ENCODE peak calls at places on chromosomes 12 and 14, in four cellular contexts. K is transverse colon, V is A549, S is tibial artery. Y is an unnamed sample. For H3K9me3 and H3K4me1, the result is how much of the 10 kb centered on the place peaks cover.

GRCh38 chr12:46088040-46088439 is 97.7 kb upstream of the SCAF11 start:
- DNase-seq in K (no peak), V (no peak), S (no peak), Y (no peak)

GRCh38 chr12:113065126-113066007 is 8.8 kb downstream of the DTX1 start:
- DNase-seq in K (no peak), V (no peak), S (no peak), Y (no peak)

GRCh38 chr12:69388371-69388770 is 28.8 kb downstream of the YEATS4 start:
- DNase-seq in K (no peak), V (peak), S (no peak), Y (no peak)

GRCh38 chr12:84694111-84694510 is 218.5 kb downstream of the SLC6A15 start:
- DNase-seq in K (no peak), V (no peak), S (no peak), Y (no peak)

GRCh38 chr12:55929306-55929791 is 1.6 kb upstream of the DGKA start:
- DNase-seq in K (peak), V (no peak), S (no peak), Y (no peak)

GRCh38 chr12:89126712-89127111 is 225.6 kb downstream of the DUSP6 start:
- DNase-seq in K (no peak), V (no peak), S (no peak), Y (no peak)

GRCh38 chr14:104286496-104286895 is 148.1 kb downstream of the KIF26A start:
- DNase-seq in K (no peak), V (no peak), S (no peak), Y (no peak)

GRCh38 chr14:49017451-49017850 is 568.7 kb downstream of the RPS29 start:
- DNase-seq in K (no peak), V (no peak), S (no peak), Y (no peak)

GRCh38 chr14:39491134-39491541 is 58.9 kb upstream of the FBXO33 start:
- DNase-seq in K (no peak), V (peak), S (no peak), Y (no peak)

GRCh38 chr12:480831-481230 is 21.1 kb downstream of the B4GALNT3 start:
- DNase-seq in K (no peak), V (no peak), S (peak), Y (no peak)

GRCh38 chr14:67620217-67620789 is 583 bp downstream of the ARG2 start:
- DNase-seq in K (peak), V (no peak), S (no peak), Y (no peak)

GRCh38 chr12:128791395-128792322 is 32.1 kb downstream of the SLC15A4 start:
- DNase-seq in K (peak), V (no peak), S (no peak), Y (no peak)

GRCh38 chr12:60093428-60093827 is 497.6 kb downstream of the SLC16A7 start:
- DNase-seq in K (no peak), V (no peak), S (no peak), Y (no peak)

GRCh38 chr12:8508912-8509841 is 4.1 kb upstream of the CLEC4D start:
- DNase-seq in K (no peak), V (no peak), S (no peak), Y (no peak)

GRCh38 chr12:10873374-10873773 is 10.7 kb downstream of the PRH1 start:
- DNase-seq in K (no peak), V (no peak), S (no peak), Y (no peak)

GRCh38 chr12:27906127-27906500 is 66.4 kb downstream of the PTHLH start:
- DNase-seq in K (no peak), V (peak), S (no peak), Y (no peak)

GRCh38 chr14:60622210-60622919 is 26.9 kb downstream of the SIX1 start:
- DNase-seq in K (no peak), V (no peak), S (no peak), Y (no peak)

GRCh38 chr12:78392918-78393317 is 471.7 kb upstream of the SYT1 start:
- DNase-seq in K (no peak), V (peak), S (no peak), Y (no peak)

GRCh38 chr12:52442600-52443061 is 8.5 kb upstream of the KRT75 start:
- DNase-seq in K (no peak), V (peak), S (no peak), Y (no peak)

GRCh38 chr12:2960432-2960956 is 1.3 kb downstream of the TEAD4 start:
- DNase-seq in K (no peak), V (peak), S (no peak), Y (no peak)

GRCh38 chr12:27960822-27961221 is 11.7 kb downstream of the PTHLH start:
- DNase-seq in K (no peak), V (no peak), S (no peak), Y (no peak)

GRCh38 chr12:104452046-104452445 is 4.7 kb upstream of the CHST11 start:
- DNase-seq in K (no peak), V (no peak), S (no peak), Y (no peak)
- H3K9me3 ChIP-seq in K (under half), V (under half), S (under half), Y (under half)

GRCh38 chr12:49347307-49348237 is 884 bp downstream of the DNAJC22 start:
- DNase-seq in K (peak), V (peak), S (peak), Y (peak)
- H3K4me1 ChIP-seq in K (under half), V (under half), S (under half), Y (under half)

GRCh38 chr12:67274186-67274585 is 5.0 kb downstream of the CAND1 start:
- DNase-seq in K (no peak), V (no peak), S (no peak), Y (no peak)
- H3K27ac ChIP-seq in K (no peak), V (no peak), S (no peak), Y (no peak)

GRCh38 chr14:84254205-84254788 is 1275.6 kb upstream of the FLRT2 start:
- DNase-seq in K (no peak), V (no peak), S (no peak), Y (no peak)
- H3K9me3 ChIP-seq in K (under half), V (under half), S (under half), Y (under half)

DNA sequence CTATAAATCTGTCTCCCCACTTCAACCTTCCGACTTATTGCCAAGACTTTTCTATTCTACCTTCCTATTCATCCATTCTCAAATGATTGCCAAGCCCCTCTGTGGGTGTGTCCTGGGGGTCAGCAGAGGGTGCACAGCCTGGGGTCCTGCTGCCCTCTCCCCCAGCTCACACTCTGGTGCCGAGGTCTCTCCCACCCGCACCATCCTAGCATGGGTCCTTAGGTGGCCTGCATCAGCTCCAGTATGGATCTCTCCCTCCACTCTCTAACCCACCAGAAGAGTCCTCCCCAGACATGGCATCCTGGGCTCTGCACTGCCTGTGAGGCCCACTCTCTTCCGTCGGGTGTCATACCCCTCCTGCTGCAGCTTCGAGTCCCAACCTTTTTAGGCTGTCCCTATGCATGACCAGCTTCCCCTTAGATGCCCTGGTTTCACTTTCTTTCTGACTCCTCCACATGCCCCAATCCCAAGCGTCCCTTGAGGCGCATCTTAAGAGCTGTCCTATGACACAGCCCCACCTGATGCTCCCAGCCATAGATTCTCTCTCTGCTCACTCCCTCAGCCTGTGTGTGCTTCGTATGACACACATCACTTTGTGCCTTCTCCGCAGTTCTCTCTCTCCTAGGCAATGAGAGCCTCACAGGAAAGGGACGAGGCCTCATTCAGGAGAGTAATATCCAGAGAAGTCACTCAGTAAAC is 43.9 kb downstream of the GIT2 start:
- DNase-seq in K (no peak), V (no peak), S (no peak), Y (no peak)
- H3K4me1 ChIP-seq in K (under half), V (under half), S (under half), Y (under half)

GRCh38 chr12:26205298-26205697 is 9.9 kb downstream of the SSPN start:
- DNase-seq in K (no peak), V (no peak), S (no peak), Y (no peak)
- H3K27ac ChIP-seq in K (no peak), V (no peak), S (no peak), Y (no peak)

DNA sequence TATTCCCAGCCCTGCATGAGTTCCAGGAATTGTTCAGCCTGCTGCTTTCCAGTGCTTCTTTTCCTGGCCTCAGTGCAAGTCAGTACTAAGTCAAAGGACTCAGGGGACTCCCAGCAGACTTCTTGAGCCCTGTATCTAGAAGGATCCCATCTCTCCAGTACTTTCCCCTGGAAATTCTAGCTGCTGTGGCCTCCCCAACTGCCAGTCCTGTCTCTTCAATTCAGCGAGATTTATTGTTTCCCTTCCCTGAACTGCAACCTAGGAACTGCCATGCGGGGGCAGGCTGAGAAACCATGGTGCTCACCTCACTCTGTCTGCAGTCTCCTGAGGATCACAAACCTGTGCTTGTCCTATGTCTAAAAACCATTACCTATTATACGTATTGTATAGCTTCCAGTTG is 31.8 kb downstream of the ZNF605 start:
- DNase-seq in K (no peak), V (no peak), S (no peak), Y (no peak)
- H3K9me3 ChIP-seq in K (half or more), V (half or more), S (half or more), Y (under half)

Y was measured in lung.